ENCODE peak calls at places on chromosome 13, in six cellular contexts. M is HCT116, D is ovary, P is upper lobe of left lung, T is body of pancreas, G is breast epithelium. E is an unnamed sample. For H3K4me1, the result is how much of the 10 kb centered on the place peaks cover.

GRCh38 chr13:99342723-99343315 is 35.6 kb upstream of the GPR183 start:
- DNase-seq in T (no peak), M (no peak), G (no peak), P (no peak), D (no peak), E (no peak)

GRCh38 chr13:31431722-31432137 is 232.0 kb downstream of the B3GLCT start:
- DNase-seq in P (no peak), D (no peak), M (peak), G (no peak), T (peak), E (peak)

GRCh38 chr13:75788494-75788991 is 152.4 kb downstream of the LMO7 start:
- DNase-seq in M (no peak), P (no peak), T (no peak), G (no peak), D (no peak), E (no peak)

GRCh38 chr13:104594801-104595200 is 1528.6 kb upstream of the SLC10A2 start:
- DNase-seq in D (no peak), P (no peak), T (no peak), G (no peak), M (no peak), E (no peak)

GRCh38 chr13:76758257-76758656 is 127.9 kb downstream of the KCTD12 start:
- DNase-seq in D (no peak), G (no peak), M (no peak), T (no peak), P (no peak), E (no peak)

GRCh38 chr13:74026753-74027152 is 107.5 kb downstream of the KLF12 start:
- DNase-seq in D (no peak), G (no peak), T (no peak), P (no peak), M (no peak), E (peak)

GRCh38 chr13:38705351-38705750 is 18.5 kb downstream of the FREM2 start:
- DNase-seq in D (no peak), M (no peak), G (no peak), P (no peak), T (no peak), E (no peak)

GRCh38 chr13:70960841-70961443 is 852.7 kb upstream of the KLHL1 start:
- DNase-seq in M (no peak), T (peak), P (no peak), D (no peak), G (no peak), E (no peak)

GRCh38 chr13:112587767-112588489 is at the start of gene TUBGCP3:
- DNase-seq in M (peak), T (peak), G (peak), P (peak), D (peak), E (peak)

GRCh38 chr13:79480954-79481684 is at the start of gene NDFIP2:
- DNase-seq in T (peak), P (peak), G (peak), D (peak), M (peak), E (peak)
- TF ChIP-seq POLR2A in T (peak), P (peak), G (no peak), D (peak), M (peak), E (peak)

DNA sequence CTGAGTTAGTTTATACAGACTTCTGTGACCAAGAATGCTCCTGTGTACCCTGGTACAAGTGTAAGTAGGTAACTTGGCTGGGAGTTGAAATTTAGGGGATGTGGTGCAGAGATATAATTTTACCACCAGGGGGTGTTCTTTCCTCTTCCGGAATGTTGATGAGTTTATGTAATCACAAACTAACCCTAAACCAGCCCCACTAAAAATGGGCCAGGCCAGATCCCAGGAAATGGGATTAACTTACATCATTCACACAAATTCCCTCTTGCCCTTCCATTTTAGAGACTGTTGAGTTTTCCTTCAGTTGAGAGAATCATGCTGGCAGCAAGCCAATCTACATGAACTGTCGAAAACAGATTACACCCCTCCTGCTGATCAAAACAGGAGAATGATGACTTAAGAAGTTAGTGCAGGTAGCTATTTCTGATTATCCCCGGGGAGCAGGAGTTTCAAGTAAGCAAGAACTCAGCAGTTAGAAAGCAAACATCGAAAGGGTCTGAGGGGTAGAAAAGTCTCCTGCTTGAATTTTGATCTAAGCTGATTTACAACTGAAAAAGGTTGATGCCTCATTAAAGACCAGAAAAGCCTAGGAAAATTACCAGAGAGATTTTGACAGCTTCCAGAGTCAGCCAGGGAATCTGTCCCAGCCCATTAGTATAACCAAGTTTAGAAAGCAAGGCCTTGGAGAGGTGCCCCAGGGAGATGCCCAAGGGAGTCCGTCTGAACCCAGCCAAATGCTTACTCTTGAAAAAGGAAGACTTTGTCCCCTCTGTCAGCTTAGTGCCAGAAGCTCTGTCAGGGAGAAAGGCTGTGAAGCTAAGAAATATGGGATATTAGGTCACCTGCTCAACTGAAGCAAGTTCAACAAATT is 32.3 kb upstream of the MED4 start:
- DNase-seq in T (peak), G (no peak), P (no peak), D (peak), M (peak), E (no peak)
- H3K4me1 ChIP-seq in T (under half), G (under half), P (under half), D (under half), M (under half), E (under half)

GRCh38 chr13:19958119-19959111 is at the start of gene ZMYM2:
- DNase-seq in M (peak), P (peak), D (peak), T (peak), G (peak), E (peak)
- TF ChIP-seq POLR2A in M (peak), P (peak), D (peak), T (peak), G (peak), E (peak)

GRCh38 chr13:113819341-113819730 is 44.5 kb downstream of the GAS6 start:
- DNase-seq in T (no peak), D (no peak), M (no peak), G (no peak), P (peak), E (no peak)
- H3K4me1 ChIP-seq in T (under half), D (under half), M (under half), G (under half), P (half or more), E (under half)

GRCh38 chr13:42405665-42406390 is 133.9 kb downstream of the AKAP11 start:
- DNase-seq in G (no peak), M (no peak), T (no peak), P (no peak), D (no peak), E (no peak)
- TF ChIP-seq POLR2A in G (no peak), M (no peak), T (no peak), P (no peak), D (no peak), E (no peak)

DNA sequence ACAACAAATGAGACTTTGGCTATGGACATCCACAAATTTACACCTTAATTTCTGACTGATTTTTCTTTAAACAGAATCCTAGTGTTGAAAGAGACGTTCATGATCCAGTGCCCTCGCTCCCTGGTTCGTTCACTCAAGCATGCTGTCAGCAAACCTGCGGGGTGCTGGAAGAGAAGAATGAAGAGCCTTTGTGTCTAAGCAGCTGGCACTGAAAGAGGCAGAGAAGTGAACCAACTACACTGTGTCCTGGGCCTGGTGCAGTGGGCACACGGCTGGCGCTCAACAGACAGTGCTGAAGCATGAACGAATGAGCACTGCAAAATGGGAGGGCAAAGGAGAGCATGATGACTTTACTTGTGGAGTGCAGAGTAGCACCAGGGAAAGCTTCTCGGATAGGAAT is 46.8 kb downstream of the MIPEP start:
- DNase-seq in P (peak), T (no peak), D (no peak), M (no peak), G (no peak), E (no peak)
- H3K4me1 ChIP-seq in P (under half), T (under half), D (under half), M (under half), G (under half), E (under half)

GRCh38 chr13:114128624-114129522 is 3.5 kb downstream of the RASA3 start:
- DNase-seq in M (peak), P (peak), G (no peak), T (peak), D (no peak), E (no peak)
- TF ChIP-seq POLR2A in M (no peak), P (no peak), G (no peak), T (peak), D (no peak), E (no peak)

GRCh38 chr13:36789061-36789460 is 30.0 kb upstream of the RFXAP start:
- DNase-seq in D (no peak), T (no peak), M (no peak), P (no peak), G (no peak), E (no peak)
- H3K4me1 ChIP-seq in D (under half), T (under half), M (under half), P (under half), G (under half), E (under half)

DNA sequence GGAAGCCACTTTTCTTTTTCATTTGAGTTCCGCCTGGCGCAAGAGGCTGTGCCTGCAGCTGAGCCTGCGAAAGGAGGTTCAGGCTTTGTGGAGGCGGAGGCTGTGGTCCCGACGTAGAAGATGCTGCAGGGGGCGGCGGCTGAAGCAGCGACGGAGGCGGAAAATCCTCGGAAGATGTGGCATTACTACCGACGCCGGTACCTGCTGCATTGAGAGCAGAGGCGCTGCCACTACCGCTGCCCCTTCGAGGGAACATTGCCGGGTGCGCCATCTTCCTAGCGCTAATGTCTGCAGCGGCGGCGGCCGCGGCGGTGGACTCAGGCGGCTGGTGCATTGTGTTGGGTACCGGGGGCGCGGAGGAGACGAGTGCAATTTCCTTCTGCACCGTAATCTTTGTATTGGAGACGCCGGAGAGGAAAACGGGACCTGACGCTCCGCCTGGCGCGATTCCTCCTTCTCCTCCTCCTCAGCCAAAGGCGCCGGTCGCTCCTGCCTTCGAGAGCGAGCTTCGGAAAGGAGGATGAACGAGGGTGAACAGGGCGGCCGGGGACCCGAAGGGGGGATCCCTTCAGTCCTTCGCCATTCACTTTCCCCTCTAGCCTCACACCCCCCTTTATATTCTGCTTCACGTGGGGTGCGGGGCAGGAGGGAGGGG is at the start of gene TSC22D1:
- DNase-seq in P (peak), G (no peak), D (peak), T (peak), M (no peak), E (peak)
- TF ChIP-seq POLR2A in P (no peak), G (no peak), D (no peak), T (peak), M (no peak), E (peak)

GRCh38 chr13:33180009-33180804 is 105.3 kb downstream of the STARD13 start:
- DNase-seq in G (no peak), D (no peak), T (no peak), M (no peak), P (no peak), E (no peak)
- H3K4me1 ChIP-seq in G (under half), D (under half), T (half or more), M (under half), P (under half), E (under half)

E was measured in Peyer's patch.